ENCODE peak calls at places on chromosomes 11 and 22, in seven cellular contexts. L is EH, Q is brain microvascular endothelial cell, G is sciatic nerve, S is NCI-H1092, I is kidney tubule cell, U is HAP-1. R is an unnamed sample.

GRCh38 chr11:119684361-119685072 is 44.5 kb downstream of the NECTIN1 start:
- DNase-seq in G (no peak), L (peak; percentile 83), Q (peak; percentile 64), I (peak; percentile 74), S (no peak), U (no peak), R (no peak)

GRCh38 chr11:57972013-57972367 is 51.7 kb upstream of the OR9Q1 start:
- DNase-seq in Q (no peak), I (no peak), G (no peak), U (no peak), S (no peak), L (no peak), R (no peak)

GRCh38 chr11:9280655-9281301 is 15.6 kb upstream of the DENND5A start:
- DNase-seq in S (no peak), U (no peak), G (no peak), Q (peak; percentile 73), L (peak; percentile 73), I (peak; percentile 50), R (peak; percentile 45)

GRCh38 chr11:112525270-112525669 is 264.6 kb upstream of the PLET1 start:
- DNase-seq in L (peak; percentile 61), U (no peak), S (no peak), G (no peak), Q (no peak), I (no peak), R (peak; percentile 29)

GRCh38 chr22:49321477-49322055 is 506.1 kb downstream of the BRD1 start:
- DNase-seq in I (no peak), L (no peak), U (no peak), G (peak; percentile 55), S (no peak), Q (no peak), R (no peak)

GRCh38 chr22:31937328-31937727 is 7.0 kb upstream of the YWHAH start:
- DNase-seq in Q (no peak), I (no peak), U (no peak), S (no peak), G (no peak), L (no peak), R (no peak)

GRCh38 chr22:28032896-28033295 is 113.8 kb upstream of the PITPNB start:
- DNase-seq in G (peak; percentile 2), Q (no peak), S (peak; percentile 79), L (no peak), I (no peak), U (no peak), R (no peak)

GRCh38 chr22:23065495-23066122 is 4.7 kb upstream of the GNAZ start:
- DNase-seq in U (peak; percentile 6), L (no peak), Q (no peak), S (no peak), I (no peak), G (peak; percentile 36), R (no peak)

GRCh38 chr22:38448945-38449745 is 5.9 kb downstream of the KCNJ4 start:
- DNase-seq in S (no peak), Q (no peak), I (no peak), G (no peak), U (no peak), L (no peak), R (no peak)

GRCh38 chr22:37229012-37229804 is 14.9 kb downstream of the RAC2 start:
- DNase-seq in I (peak; percentile 77), S (no peak), L (peak; percentile 89), G (no peak), Q (peak; percentile 54), U (no peak), R (no peak)

GRCh38 chr22:17861909-17862308 is 87.6 kb upstream of the BID start:
- DNase-seq in U (no peak), L (no peak), I (no peak), S (no peak), G (no peak), Q (no peak), R (no peak)

GRCh38 chr22:23901600-23901999 is 7.4 kb downstream of the MIF start:
- DNase-seq in U (no peak), Q (no peak), G (no peak), I (no peak), L (no peak), S (no peak), R (no peak)

GRCh38 chr11:35662061-35662648 is 420 bp upstream of the TRIM44 start:
- DNase-seq in G (no peak), I (peak; percentile 51), U (no peak), S (no peak), Q (no peak), L (no peak), R (peak; percentile 19)

GRCh38 chr22:44862981-44863860 is 110.8 kb downstream of the ARHGAP8 start:
- DNase-seq in S (no peak), Q (no peak), I (no peak), U (peak; percentile 58), G (no peak), L (no peak), R (no peak)

GRCh38 chr22:27226666-27227065 is 569.3 kb downstream of the MIAT start:
- DNase-seq in G (no peak), I (no peak), S (no peak), L (peak; percentile 67), Q (no peak), U (no peak), R (no peak)

GRCh38 chr11:2508793-2509192 is 64.0 kb downstream of the KCNQ1 start:
- DNase-seq in U (no peak), S (no peak), L (no peak), G (peak; percentile 28), I (no peak), Q (no peak), R (no peak)

GRCh38 chr11:116607027-116607426 is 165.8 kb downstream of the BUD13 start:
- DNase-seq in G (no peak), I (no peak), S (no peak), U (no peak), Q (no peak), L (no peak), R (no peak)

GRCh38 chr22:29445508-29445907 is 7.1 kb downstream of the RFPL1 start:
- DNase-seq in Q (no peak), G (no peak), U (no peak), L (no peak), S (no peak), I (no peak), R (no peak)

GRCh38 chr11:75342966-75343870 is 8.2 kb downstream of the ARRB1 start:
- DNase-seq in S (peak; percentile 59), L (no peak), Q (no peak), G (no peak), I (peak; percentile 39), U (no peak), R (no peak)

GRCh38 chr22:34877506-34877905 is 188.5 kb upstream of the ISX start:
- DNase-seq in I (peak; percentile 80), U (no peak), S (no peak), G (no peak), L (peak; percentile 67), Q (no peak), R (no peak)

GRCh38 chr11:2954263-2954662 is 25.0 kb upstream of the PHLDA2 start:
- DNase-seq in Q (no peak), L (no peak), G (no peak), I (peak; percentile 39), U (no peak), S (no peak), R (no peak)

GRCh38 chr22:45880732-45881523 is 96.0 kb downstream of the WNT7B start:
- DNase-seq in L (no peak), G (peak; percentile 51), Q (no peak), I (no peak), U (no peak), S (no peak), R (no peak)

GRCh38 chr11:69327741-69328191 is 33.8 kb downstream of the MYEOV start:
- DNase-seq in U (peak; percentile 0), L (no peak), I (no peak), S (no peak), Q (no peak), G (peak; percentile 44), R (no peak)

GRCh38 chr11:34790620-34791019 is 125.6 kb downstream of the APIP start:
- DNase-seq in U (no peak), L (no peak), I (no peak), G (no peak), Q (no peak), S (no peak), R (no peak)

GRCh38 chr22:42313804-42314581 is 43.5 kb upstream of the TCF20 start:
- DNase-seq in S (peak; percentile 93), L (peak; percentile 57), G (no peak), I (peak; percentile 90), Q (peak; percentile 4), U (peak; percentile 37), R (peak; percentile 87)

R was measured in transverse colon.